ENCODE peak calls at places on chromosomes 13 and 19, in seven cellular contexts. One of them, this sample, is unnamed. For H3K4me1, the result is how much of the 10 kb centered on the place peaks cover.

GRCh38 chr19:13684021-13684420 is 80.3 kb upstream of the MRI1 start:
- DNase-seq in Panc1: no peak
- DNase-seq in heart right ventricle: no peak
- DNase-seq in upper lobe of right lung: no peak
- DNase-seq in pancreas: no peak
- DNase-seq in H1: no peak
- DNase-seq in A549: no peak
- DNase-seq in this sample: no peak

GRCh38 chr13:39364797-39365468 is 238.1 kb downstream of the LHFPL6 start:
- DNase-seq in pancreas: no peak
- DNase-seq in Panc1: no peak
- DNase-seq in A549: no peak
- DNase-seq in heart right ventricle: no peak
- DNase-seq in upper lobe of right lung: no peak
- DNase-seq in H1: no peak
- DNase-seq in this sample: no peak

GRCh38 chr19:45446295-45446694 is 21.5 kb upstream of the FOSB start:
- DNase-seq in pancreas: no peak
- DNase-seq in H1: no peak
- DNase-seq in upper lobe of right lung: no peak
- DNase-seq in A549: no peak
- DNase-seq in heart right ventricle: no peak
- DNase-seq in Panc1: no peak
- DNase-seq in this sample: no peak

GRCh38 chr19:13460045-13460444 is 46.2 kb downstream of the CACNA1A start:
- DNase-seq in pancreas: no peak
- DNase-seq in A549: no peak
- DNase-seq in upper lobe of right lung: no peak
- DNase-seq in H1: peak
- DNase-seq in heart right ventricle: no peak
- DNase-seq in Panc1: no peak
- DNase-seq in this sample: no peak

GRCh38 chr13:52760078-52760477 is 20.5 kb upstream of the CNMD start:
- DNase-seq in A549: no peak
- DNase-seq in upper lobe of right lung: no peak
- DNase-seq in heart right ventricle: no peak
- DNase-seq in pancreas: no peak
- DNase-seq in H1: no peak
- DNase-seq in Panc1: no peak
- DNase-seq in this sample: no peak

GRCh38 chr13:102694944-102695343 is at the start of gene METTL21C:
- DNase-seq in pancreas: no peak
- DNase-seq in A549: no peak
- DNase-seq in heart right ventricle: no peak
- DNase-seq in H1: no peak
- DNase-seq in Panc1: no peak
- DNase-seq in upper lobe of right lung: no peak
- DNase-seq in this sample: no peak

GRCh38 chr19:6248856-6249255 is 30.9 kb downstream of the MLLT1 start:
- DNase-seq in upper lobe of right lung: no peak
- DNase-seq in Panc1: no peak
- DNase-seq in A549: no peak
- DNase-seq in H1: no peak
- DNase-seq in pancreas: no peak
- DNase-seq in heart right ventricle: no peak
- DNase-seq in this sample: no peak

GRCh38 chr13:79457948-79458347 is 23.0 kb upstream of the NDFIP2 start:
- DNase-seq in upper lobe of right lung: no peak
- DNase-seq in heart right ventricle: no peak
- DNase-seq in A549: no peak
- DNase-seq in Panc1: no peak
- DNase-seq in H1: no peak
- DNase-seq in pancreas: no peak
- DNase-seq in this sample: no peak

GRCh38 chr13:114019367-114019766 is 45.5 kb upstream of the C13orf46 start:
- DNase-seq in upper lobe of right lung: no peak
- DNase-seq in A549: peak
- DNase-seq in heart right ventricle: no peak
- DNase-seq in Panc1: no peak
- DNase-seq in H1: no peak
- DNase-seq in pancreas: no peak
- DNase-seq in this sample: no peak

GRCh38 chr19:55451522-55452380 is 8.7 kb upstream of the SHISA7 start:
- DNase-seq in A549: no peak
- DNase-seq in upper lobe of right lung: no peak
- DNase-seq in heart right ventricle: no peak
- DNase-seq in Panc1: no peak
- DNase-seq in pancreas: no peak
- DNase-seq in H1: peak
- DNase-seq in this sample: no peak

GRCh38 chr19:8393192-8393870 is 3.2 kb downstream of the RAB11B start:
- DNase-seq in pancreas: peak
- DNase-seq in upper lobe of right lung: no peak
- DNase-seq in Panc1: no peak
- DNase-seq in H1: no peak
- DNase-seq in A549: no peak
- DNase-seq in heart right ventricle: no peak
- DNase-seq in this sample: no peak

GRCh38 chr19:32691952-32692726 is 518 bp downstream of the NUDT19 start:
- DNase-seq in Panc1: no peak
- DNase-seq in H1: peak
- DNase-seq in heart right ventricle: peak
- DNase-seq in upper lobe of right lung: peak
- DNase-seq in pancreas: peak
- DNase-seq in A549: no peak
- DNase-seq in this sample: peak

GRCh38 chr13:47661076-47661475 is 340.0 kb downstream of the SUCLA2 start:
- DNase-seq in A549: no peak
- DNase-seq in upper lobe of right lung: no peak
- DNase-seq in Panc1: no peak
- DNase-seq in H1: no peak
- DNase-seq in heart right ventricle: no peak
- DNase-seq in pancreas: no peak
- DNase-seq in this sample: no peak

GRCh38 chr13:99271249-99271648 is 13.1 kb upstream of the GPR18 start:
- DNase-seq in upper lobe of right lung: no peak
- DNase-seq in heart right ventricle: no peak
- DNase-seq in Panc1: no peak
- DNase-seq in H1: no peak
- DNase-seq in pancreas: no peak
- DNase-seq in A549: no peak
- DNase-seq in this sample: no peak

GRCh38 chr13:94433055-94433947 is 46.2 kb downstream of the DCT start:
- DNase-seq in heart right ventricle: peak
- DNase-seq in A549: no peak
- DNase-seq in upper lobe of right lung: no peak
- DNase-seq in pancreas: no peak
- DNase-seq in H1: peak
- DNase-seq in Panc1: no peak
- DNase-seq in this sample: peak

GRCh38 chr19:41310031-41310831 is at the start of gene CCDC97:
- DNase-seq in upper lobe of right lung: peak
- DNase-seq in Panc1: no peak
- DNase-seq in A549: peak
- DNase-seq in heart right ventricle: peak
- DNase-seq in H1: peak
- DNase-seq in pancreas: peak
- DNase-seq in this sample: peak

GRCh38 chr13:103291226-103291625 is 225.0 kb upstream of the SLC10A2 start:
- DNase-seq in upper lobe of right lung: no peak
- DNase-seq in heart right ventricle: no peak
- DNase-seq in A549: no peak
- DNase-seq in Panc1: no peak
- DNase-seq in H1: no peak
- DNase-seq in pancreas: no peak
- DNase-seq in this sample: no peak

GRCh38 chr13:31786011-31786410 is 46.7 kb downstream of the RXFP2 start:
- DNase-seq in upper lobe of right lung: no peak
- DNase-seq in heart right ventricle: no peak
- DNase-seq in pancreas: no peak
- DNase-seq in A549: no peak
- DNase-seq in H1: no peak
- DNase-seq in Panc1: no peak
- DNase-seq in this sample: no peak

GRCh38 chr13:44660050-44660449 is 83.9 kb upstream of the TSC22D1 start:
- DNase-seq in heart right ventricle: no peak
- DNase-seq in upper lobe of right lung: no peak
- DNase-seq in A549: no peak
- DNase-seq in Panc1: no peak
- DNase-seq in pancreas: no peak
- DNase-seq in H1: no peak
- DNase-seq in this sample: no peak

GRCh38 chr19:29497241-29497640 is 28.6 kb upstream of the VSTM2B start:
- DNase-seq in H1: no peak
- DNase-seq in upper lobe of right lung: peak
- DNase-seq in A549: no peak
- DNase-seq in pancreas: no peak
- DNase-seq in Panc1: no peak
- DNase-seq in heart right ventricle: no peak
- DNase-seq in this sample: no peak

GRCh38 chr13:80881495-80882482 is 540.9 kb upstream of the SPRY2 start:
- DNase-seq in heart right ventricle: no peak
- DNase-seq in upper lobe of right lung: no peak
- DNase-seq in Panc1: no peak
- DNase-seq in pancreas: no peak
- DNase-seq in H1: no peak
- DNase-seq in A549: no peak
- DNase-seq in this sample: no peak

GRCh38 chr13:113123226-113124150 is 889 bp downstream of the F10 start:
- DNase-seq in pancreas: no peak
- DNase-seq in A549: no peak
- DNase-seq in upper lobe of right lung: no peak
- DNase-seq in heart right ventricle: no peak
- DNase-seq in Panc1: no peak
- DNase-seq in H1: no peak
- DNase-seq in this sample: no peak

GRCh38 chr19:39480337-39481228 is at the start of gene TIMM50:
- DNase-seq in heart right ventricle: peak
- DNase-seq in H1: peak
- DNase-seq in upper lobe of right lung: peak
- DNase-seq in Panc1: peak
- DNase-seq in A549: peak
- DNase-seq in pancreas: peak
- DNase-seq in this sample: peak
- TF ChIP-seq CTCF in heart right ventricle: no peak
- TF ChIP-seq CTCF in H1: no peak
- TF ChIP-seq CTCF in upper lobe of right lung: no peak
- TF ChIP-seq CTCF in Panc1: no peak
- TF ChIP-seq CTCF in A549: no peak
- TF ChIP-seq CTCF in pancreas: no peak
- TF ChIP-seq CTCF in this sample: no peak

DNA sequence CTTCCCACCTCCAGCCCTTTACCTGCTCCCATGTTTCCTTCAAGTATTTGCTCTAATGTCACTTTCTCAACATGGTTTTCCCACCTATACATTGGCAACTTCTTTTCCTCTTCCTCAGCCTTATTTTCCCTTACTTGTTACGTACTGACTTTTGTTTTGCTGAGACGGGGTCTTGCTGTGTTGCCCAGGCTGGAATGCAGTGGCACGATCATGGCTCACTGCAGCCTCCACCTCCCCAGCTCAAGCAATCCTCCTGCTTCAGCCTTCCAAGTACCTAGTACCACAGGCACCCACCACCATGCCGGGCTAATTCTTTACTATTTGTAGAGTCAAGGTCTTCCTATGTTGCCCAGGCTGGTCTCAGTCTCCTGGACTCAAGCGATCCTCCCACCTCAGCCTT is 5.0 kb downstream of the PRODH2 start:
- DNase-seq in heart right ventricle: no peak
- DNase-seq in upper lobe of right lung: no peak
- DNase-seq in H1: no peak
- DNase-seq in Panc1: no peak
- DNase-seq in pancreas: no peak
- DNase-seq in A549: no peak
- DNase-seq in this sample: no peak
- H3K4me1 ChIP-seq in heart right ventricle: under half
- H3K4me1 ChIP-seq in upper lobe of right lung: under half
- H3K4me1 ChIP-seq in H1: under half
- H3K4me1 ChIP-seq in Panc1: under half
- H3K4me1 ChIP-seq in pancreas: under half
- H3K4me1 ChIP-seq in A549: under half
- H3K4me1 ChIP-seq in this sample: under half

GRCh38 chr19:58007285-58007684 is 4.7 kb upstream of the ZNF606 start:
- DNase-seq in heart right ventricle: no peak
- DNase-seq in H1: no peak
- DNase-seq in upper lobe of right lung: no peak
- DNase-seq in Panc1: no peak
- DNase-seq in A549: no peak
- DNase-seq in pancreas: no peak
- DNase-seq in this sample: no peak
- TF ChIP-seq CTCF in heart right ventricle: peak
- TF ChIP-seq CTCF in H1: peak
- TF ChIP-seq CTCF in upper lobe of right lung: no peak
- TF ChIP-seq CTCF in Panc1: no peak
- TF ChIP-seq CTCF in A549: no peak
- TF ChIP-seq CTCF in pancreas: no peak
- TF ChIP-seq CTCF in this sample: no peak

GRCh38 chr13:95564091-95564490 is 11.6 kb downstream of the CLDN10 start:
- DNase-seq in A549: no peak
- DNase-seq in pancreas: no peak
- DNase-seq in H1: no peak
- DNase-seq in heart right ventricle: no peak
- DNase-seq in upper lobe of right lung: no peak
- DNase-seq in Panc1: no peak
- DNase-seq in this sample: no peak

GRCh38 chr13:95569966-95570365 is 17.4 kb downstream of the CLDN10 start:
- DNase-seq in pancreas: no peak
- DNase-seq in H1: no peak
- DNase-seq in A549: no peak
- DNase-seq in Panc1: no peak
- DNase-seq in heart right ventricle: no peak
- DNase-seq in upper lobe of right lung: no peak
- DNase-seq in this sample: no peak

GRCh38 chr13:95571941-95572340 is 19.4 kb downstream of the CLDN10 start:
- DNase-seq in upper lobe of right lung: no peak
- DNase-seq in heart right ventricle: no peak
- DNase-seq in H1: no peak
- DNase-seq in pancreas: no peak
- DNase-seq in A549: no peak
- DNase-seq in Panc1: no peak
- DNase-seq in this sample: no peak

GRCh38 chr13:95564948-95565347 is 12.4 kb downstream of the CLDN10 start:
- DNase-seq in H1: no peak
- DNase-seq in upper lobe of right lung: no peak
- DNase-seq in heart right ventricle: no peak
- DNase-seq in pancreas: no peak
- DNase-seq in Panc1: no peak
- DNase-seq in A549: no peak
- DNase-seq in this sample: no peak

GRCh38 chr13:95568131-95568530 is 15.6 kb downstream of the CLDN10 start:
- DNase-seq in upper lobe of right lung: no peak
- DNase-seq in H1: no peak
- DNase-seq in pancreas: no peak
- DNase-seq in Panc1: no peak
- DNase-seq in heart right ventricle: no peak
- DNase-seq in A549: no peak
- DNase-seq in this sample: no peak
- H3K4me1 ChIP-seq in upper lobe of right lung: under half
- H3K4me1 ChIP-seq in H1: under half
- H3K4me1 ChIP-seq in pancreas: under half
- H3K4me1 ChIP-seq in Panc1: under half
- H3K4me1 ChIP-seq in heart right ventricle: under half
- H3K4me1 ChIP-seq in A549: under half
- H3K4me1 ChIP-seq in this sample: under half

This sample was measured in transverse colon.